ENCODE peak calls at places on chromosomes 12 and 14, in seven cellular contexts. One of them, this sample, is unnamed.

GRCh38 chr12:7100239-7100638 is 8.0 kb upstream of the C1R start:
- DNase-seq in choroid plexus epithelial cell: no peak
- DNase-seq in stimulated activated CD4-positive, alpha-beta T cell treated with anti-CD3 and anti-CD28 coated beads, Interleukin-15, amount 100 ng/mL, for 1 hour: no peak
- DNase-seq in NCI-H524: no peak
- DNase-seq in activated naive CD4-positive, alpha-beta T cell treated with Interleukin-2 at 50 U/mL for 16 hours: no peak
- DNase-seq in NCI-H1436: peak; percentile 3
- DNase-seq in MV-4-11: no peak
- DNase-seq in this sample: no peak

GRCh38 chr14:63155511-63156189 is 48.6 kb upstream of the RHOJ start:
- DNase-seq in choroid plexus epithelial cell: peak; percentile 33
- DNase-seq in stimulated activated CD4-positive, alpha-beta T cell treated with anti-CD3 and anti-CD28 coated beads, Interleukin-15, amount 100 ng/mL, for 1 hour: no peak
- DNase-seq in NCI-H524: no peak
- DNase-seq in activated naive CD4-positive, alpha-beta T cell treated with Interleukin-2 at 50 U/mL for 16 hours: no peak
- DNase-seq in NCI-H1436: no peak
- DNase-seq in MV-4-11: no peak
- DNase-seq in this sample: no peak

GRCh38 chr14:78524766-78525165 is 354.6 kb downstream of the NRXN3 start:
- DNase-seq in choroid plexus epithelial cell: no peak
- DNase-seq in stimulated activated CD4-positive, alpha-beta T cell treated with anti-CD3 and anti-CD28 coated beads, Interleukin-15, amount 100 ng/mL, for 1 hour: no peak
- DNase-seq in NCI-H524: peak; percentile 97
- DNase-seq in activated naive CD4-positive, alpha-beta T cell treated with Interleukin-2 at 50 U/mL for 16 hours: no peak
- DNase-seq in NCI-H1436: no peak
- DNase-seq in MV-4-11: no peak
- DNase-seq in this sample: no peak

GRCh38 chr14:74418031-74418430 is 8.0 kb downstream of the SYNDIG1L start:
- DNase-seq in choroid plexus epithelial cell: no peak
- DNase-seq in stimulated activated CD4-positive, alpha-beta T cell treated with anti-CD3 and anti-CD28 coated beads, Interleukin-15, amount 100 ng/mL, for 1 hour: no peak
- DNase-seq in NCI-H524: no peak
- DNase-seq in activated naive CD4-positive, alpha-beta T cell treated with Interleukin-2 at 50 U/mL for 16 hours: no peak
- DNase-seq in NCI-H1436: no peak
- DNase-seq in MV-4-11: no peak
- DNase-seq in this sample: no peak

GRCh38 chr12:112005419-112006395 is 7.3 kb downstream of the TMEM116 start:
- DNase-seq in choroid plexus epithelial cell: peak; percentile 33
- DNase-seq in stimulated activated CD4-positive, alpha-beta T cell treated with anti-CD3 and anti-CD28 coated beads, Interleukin-15, amount 100 ng/mL, for 1 hour: no peak
- DNase-seq in NCI-H524: no peak
- DNase-seq in activated naive CD4-positive, alpha-beta T cell treated with Interleukin-2 at 50 U/mL for 16 hours: no peak
- DNase-seq in NCI-H1436: no peak
- DNase-seq in MV-4-11: peak; percentile 24
- DNase-seq in this sample: no peak

GRCh38 chr14:37559386-37559785 is 35.7 kb downstream of the FOXA1 start:
- DNase-seq in choroid plexus epithelial cell: peak; percentile 57
- DNase-seq in stimulated activated CD4-positive, alpha-beta T cell treated with anti-CD3 and anti-CD28 coated beads, Interleukin-15, amount 100 ng/mL, for 1 hour: no peak
- DNase-seq in NCI-H524: no peak
- DNase-seq in activated naive CD4-positive, alpha-beta T cell treated with Interleukin-2 at 50 U/mL for 16 hours: no peak
- DNase-seq in NCI-H1436: no peak
- DNase-seq in MV-4-11: no peak
- DNase-seq in this sample: no peak

GRCh38 chr12:42450248-42450647 is 124.3 kb downstream of the PPHLN1 start:
- DNase-seq in choroid plexus epithelial cell: peak; percentile 58
- DNase-seq in stimulated activated CD4-positive, alpha-beta T cell treated with anti-CD3 and anti-CD28 coated beads, Interleukin-15, amount 100 ng/mL, for 1 hour: no peak
- DNase-seq in NCI-H524: no peak
- DNase-seq in activated naive CD4-positive, alpha-beta T cell treated with Interleukin-2 at 50 U/mL for 16 hours: no peak
- DNase-seq in NCI-H1436: no peak
- DNase-seq in MV-4-11: no peak
- DNase-seq in this sample: no peak

GRCh38 chr14:59427653-59428578 is 37.3 kb downstream of the GPR135 start:
- DNase-seq in choroid plexus epithelial cell: peak; percentile 55
- DNase-seq in stimulated activated CD4-positive, alpha-beta T cell treated with anti-CD3 and anti-CD28 coated beads, Interleukin-15, amount 100 ng/mL, for 1 hour: no peak
- DNase-seq in NCI-H524: no peak
- DNase-seq in activated naive CD4-positive, alpha-beta T cell treated with Interleukin-2 at 50 U/mL for 16 hours: no peak
- DNase-seq in NCI-H1436: no peak
- DNase-seq in MV-4-11: no peak
- DNase-seq in this sample: no peak

GRCh38 chr12:45184145-45184958 is 31.5 kb upstream of the ANO6 start:
- DNase-seq in choroid plexus epithelial cell: no peak
- DNase-seq in stimulated activated CD4-positive, alpha-beta T cell treated with anti-CD3 and anti-CD28 coated beads, Interleukin-15, amount 100 ng/mL, for 1 hour: no peak
- DNase-seq in NCI-H524: no peak
- DNase-seq in activated naive CD4-positive, alpha-beta T cell treated with Interleukin-2 at 50 U/mL for 16 hours: no peak
- DNase-seq in NCI-H1436: no peak
- DNase-seq in MV-4-11: peak; percentile 96
- DNase-seq in this sample: no peak

GRCh38 chr12:46133751-46134150 is 135.1 kb downstream of the SLC38A1 start:
- DNase-seq in choroid plexus epithelial cell: peak; percentile 18
- DNase-seq in stimulated activated CD4-positive, alpha-beta T cell treated with anti-CD3 and anti-CD28 coated beads, Interleukin-15, amount 100 ng/mL, for 1 hour: no peak
- DNase-seq in NCI-H524: no peak
- DNase-seq in activated naive CD4-positive, alpha-beta T cell treated with Interleukin-2 at 50 U/mL for 16 hours: no peak
- DNase-seq in NCI-H1436: no peak
- DNase-seq in MV-4-11: no peak
- DNase-seq in this sample: no peak

GRCh38 chr14:50739186-50739585 is 71.1 kb upstream of the SAV1 start:
- DNase-seq in choroid plexus epithelial cell: no peak
- DNase-seq in stimulated activated CD4-positive, alpha-beta T cell treated with anti-CD3 and anti-CD28 coated beads, Interleukin-15, amount 100 ng/mL, for 1 hour: no peak
- DNase-seq in NCI-H524: no peak
- DNase-seq in activated naive CD4-positive, alpha-beta T cell treated with Interleukin-2 at 50 U/mL for 16 hours: no peak
- DNase-seq in NCI-H1436: no peak
- DNase-seq in MV-4-11: no peak
- DNase-seq in this sample: no peak

GRCh38 chr12:132257206-132257954 is 72.0 kb downstream of the GALNT9 start:
- DNase-seq in choroid plexus epithelial cell: no peak
- DNase-seq in stimulated activated CD4-positive, alpha-beta T cell treated with anti-CD3 and anti-CD28 coated beads, Interleukin-15, amount 100 ng/mL, for 1 hour: no peak
- DNase-seq in NCI-H524: no peak
- DNase-seq in activated naive CD4-positive, alpha-beta T cell treated with Interleukin-2 at 50 U/mL for 16 hours: no peak
- DNase-seq in NCI-H1436: no peak
- DNase-seq in MV-4-11: no peak
- DNase-seq in this sample: no peak

GRCh38 chr12:25694072-25694471 is 141.0 kb upstream of the LMNTD1 start:
- DNase-seq in choroid plexus epithelial cell: peak; percentile 75
- DNase-seq in stimulated activated CD4-positive, alpha-beta T cell treated with anti-CD3 and anti-CD28 coated beads, Interleukin-15, amount 100 ng/mL, for 1 hour: no peak
- DNase-seq in NCI-H524: no peak
- DNase-seq in activated naive CD4-positive, alpha-beta T cell treated with Interleukin-2 at 50 U/mL for 16 hours: no peak
- DNase-seq in NCI-H1436: no peak
- DNase-seq in MV-4-11: no peak
- DNase-seq in this sample: no peak

This sample was measured in NCI-H1694.